ENCODE peak calls at places on chromosomes 4 and X, in five cellular contexts. L is GM12878, Z is HEK293T, P is NT2/D1, D is HepG2. U is an unnamed sample.

GRCh38 chr4:74365761-74366160 is 816 bp downstream of the EREG start:
- DNase-seq in L (no peak), Z (no peak), P (no peak), D (no peak), U (peak; percentile 56)

GRCh38 chr4:137635108-137635507 is 102.8 kb upstream of the PCDH18 start:
- DNase-seq in L (no peak), Z (no peak), P (no peak), D (peak; percentile 1), U (no peak)

GRCh38 chr4:2846172-2846571 is 2.5 kb downstream of the ADD1 start:
- DNase-seq in L (no peak), Z (no peak), P (no peak), D (no peak), U (no peak)

GRCh38 chrX:104310084-104310483 is 55.4 kb upstream of the ESX1 start:
- DNase-seq in L (no peak), Z (peak; percentile 42), P (no peak), D (no peak), U (no peak)

GRCh38 chrX:1027133-1027532 is 185.3 kb downstream of the CRLF2 start:
- DNase-seq in L (peak; percentile 46), Z (no peak), P (no peak), D (no peak), U (no peak)

GRCh38 chr4:16659120-16659519 is 239.3 kb downstream of the LDB2 start:
- DNase-seq in L (no peak), Z (no peak), P (no peak), D (no peak), U (no peak)

GRCh38 chrX:129494887-129495286 is 28.4 kb downstream of the SMARCA1 start:
- DNase-seq in L (no peak), Z (no peak), P (no peak), D (no peak), U (no peak)

GRCh38 chr4:122997463-122998101 is 75.2 kb upstream of the NUDT6 start:
- DNase-seq in L (no peak), Z (no peak), P (no peak), D (no peak), U (no peak)

GRCh38 chr4:48639816-48640215 is 140.3 kb downstream of the FRYL start:
- DNase-seq in L (no peak), Z (no peak), P (no peak), D (no peak), U (no peak)

GRCh38 chrX:19515615-19516105 is 352 bp upstream of the MAP3K15 start:
- DNase-seq in L (no peak), Z (no peak), P (no peak), D (no peak), U (no peak)

GRCh38 chr4:138734746-138735145 is 280.8 kb upstream of the NOCT start:
- DNase-seq in L (no peak), Z (no peak), P (no peak), D (no peak), U (no peak)

GRCh38 chrX:31580726-31581125 is 508.9 kb upstream of the FTHL17 start:
- DNase-seq in L (no peak), Z (no peak), P (peak; percentile 0), D (no peak), U (no peak)

GRCh38 chrX:17456526-17456925 is 81.5 kb downstream of the NHS start:
- DNase-seq in L (no peak), Z (no peak), P (no peak), D (no peak), U (no peak)

GRCh38 chr4:140257461-140258305 is 103.7 kb upstream of the MAML3 start:
- DNase-seq in L (no peak), Z (no peak), P (no peak), D (no peak), U (no peak)

GRCh38 chrX:69293776-69294601 is 128.7 kb upstream of the PJA1 start:
- DNase-seq in L (no peak), Z (no peak), P (no peak), D (no peak), U (no peak)

GRCh38 chrX:73964607-73965006 is 339.4 kb upstream of the ZCCHC13 start:
- DNase-seq in L (no peak), Z (no peak), P (no peak), D (no peak), U (no peak)

GRCh38 chr4:8351931-8352367 is 82.4 kb downstream of the HTRA3 start:
- DNase-seq in L (no peak), Z (no peak), P (no peak), D (peak; percentile 21), U (no peak)

GRCh38 chr4:20916106-20916505 is 215.8 kb downstream of the PACRGL start:
- DNase-seq in L (no peak), Z (no peak), P (no peak), D (no peak), U (no peak)

GRCh38 chrX:39705299-39705698 is 392.5 kb downstream of the BCOR start:
- DNase-seq in L (no peak), Z (peak; percentile 68), P (no peak), D (no peak), U (no peak)

GRCh38 chrX:96540111-96540631 is 144.5 kb upstream of the DIAPH2 start:
- DNase-seq in L (no peak), Z (no peak), P (no peak), D (no peak), U (no peak)

GRCh38 chr4:38860788-38861424 is 4.3 kb upstream of the TLR6 start:
- DNase-seq in L (peak; percentile 41), Z (peak; percentile 39), P (peak; percentile 42), D (peak; percentile 66), U (peak; percentile 72)

GRCh38 chr4:5998333-5998936 is 19.8 kb downstream of the C4orf50 start:
- DNase-seq in L (no peak), Z (peak; percentile 83), P (peak; percentile 71), D (peak; percentile 50), U (peak; percentile 79)

GRCh38 chrX:22526339-22526738 is 253.6 kb downstream of the CBLL2 start:
- DNase-seq in L (peak; percentile 71), Z (no peak), P (no peak), D (no peak), U (no peak)

GRCh38 chr4:77453911-77454310 is 151.7 kb upstream of the CXCL13 start:
- DNase-seq in L (no peak), Z (no peak), P (no peak), D (no peak), U (no peak)

GRCh38 chr4:5988086-5988845 is 30.0 kb downstream of the C4orf50 start:
- DNase-seq in L (no peak), Z (no peak), P (no peak), D (no peak), U (no peak)

GRCh38 chrX:53440101-53440500 is 5.9 kb upstream of the HSD17B10 start:
- DNase-seq in L (no peak), Z (no peak), P (no peak), D (no peak), U (no peak)

GRCh38 chrX:53441531-53442321 is 7.6 kb upstream of the HSD17B10 start:
- DNase-seq in L (peak; percentile 38), Z (peak; percentile 94), P (peak; percentile 78), D (peak; percentile 62), U (no peak)

GRCh38 chrX:53438832-53439230 is 4.7 kb upstream of the HSD17B10 start:
- DNase-seq in L (no peak), Z (no peak), P (no peak), D (no peak), U (no peak)

GRCh38 chrX:53442322-53442631 is 8.1 kb upstream of the HSD17B10 start:
- DNase-seq in L (no peak), Z (no peak), P (no peak), D (no peak), U (no peak)

GRCh38 chrX:53440631-53441517 is 6.7 kb upstream of the HSD17B10 start:
- DNase-seq in L (no peak), Z (no peak), P (no peak), D (peak; percentile 20), U (no peak)
- TF ChIP-seq SUZ12 in L (no peak), Z (no peak), P (no peak), D (no peak), U (no peak)

GRCh38 chrX:23662853-23663252 is 4.4 kb upstream of the PRDX4 start:
- DNase-seq in L (peak; percentile 31), Z (no peak), P (no peak), D (no peak), U (no peak)
- TF ChIP-seq SUZ12 in L (no peak), Z (no peak), P (no peak), D (no peak), U (no peak)

DNA sequence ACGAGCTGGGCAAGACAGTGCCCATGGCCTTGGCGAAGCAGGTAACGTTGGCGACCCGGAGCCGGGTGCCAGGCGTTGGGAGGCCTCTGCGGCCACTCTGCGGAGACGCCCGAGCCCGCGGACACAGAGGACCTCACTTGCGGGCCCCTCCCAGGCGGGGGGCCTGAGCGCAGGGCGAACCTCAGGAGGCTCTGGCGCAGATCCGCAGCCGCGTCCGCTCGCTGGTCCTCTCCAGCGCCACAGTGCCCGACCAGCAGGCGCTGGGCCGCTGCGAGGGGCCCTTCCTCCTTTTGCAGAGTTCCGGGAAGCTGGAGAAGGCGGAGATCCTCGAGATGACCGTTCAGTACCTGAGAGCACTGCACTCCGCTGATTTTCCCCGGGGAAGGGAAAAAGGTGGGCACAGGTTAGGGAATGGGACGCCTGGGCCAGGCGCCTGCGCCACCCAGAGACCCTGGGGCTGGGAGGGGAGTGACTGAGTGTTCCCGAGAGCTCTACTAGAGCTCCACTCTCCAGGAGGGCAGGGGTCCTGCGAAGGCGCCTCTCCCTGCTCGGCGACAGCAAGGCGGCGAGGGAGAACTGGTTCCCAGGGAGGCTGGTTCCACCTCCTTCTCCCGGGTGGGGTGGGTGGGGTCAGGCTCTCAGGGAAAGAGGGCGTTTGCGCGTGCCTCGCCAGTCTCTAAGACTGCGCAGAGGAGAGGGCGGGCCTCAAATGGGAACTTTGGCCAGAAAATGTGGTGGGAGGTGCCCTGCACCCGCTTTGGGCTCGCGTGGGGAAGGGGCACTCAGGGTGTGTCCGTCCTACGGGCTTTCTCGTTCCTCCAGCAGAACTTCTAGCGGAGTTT is 1.4 kb downstream of the HELT start:
- DNase-seq in L (no peak), Z (no peak), P (no peak), D (no peak), U (no peak)
- TF ChIP-seq SUZ12 in L (no peak), Z (no peak), P (peak; percentile 27), D (no peak), U (peak; percentile 82)

GRCh38 chrX:2502120-2502667 is 1.4 kb upstream of the DHRSX start:
- DNase-seq in L (no peak), Z (no peak), P (no peak), D (no peak), U (no peak)

GRCh38 chrX:2501246-2502102 is 698 bp upstream of the DHRSX start:
- DNase-seq in L (no peak), Z (no peak), P (no peak), D (no peak), U (peak; percentile 44)

GRCh38 chrX:2499507-2499906 is 1.3 kb downstream of the DHRSX start:
- DNase-seq in L (no peak), Z (no peak), P (no peak), D (no peak), U (no peak)

GRCh38 chrX:2500091-2500680 is 590 bp downstream of the DHRSX start:
- DNase-seq in L (no peak), Z (peak; percentile 45), P (no peak), D (peak; percentile 18), U (no peak)

DNA sequence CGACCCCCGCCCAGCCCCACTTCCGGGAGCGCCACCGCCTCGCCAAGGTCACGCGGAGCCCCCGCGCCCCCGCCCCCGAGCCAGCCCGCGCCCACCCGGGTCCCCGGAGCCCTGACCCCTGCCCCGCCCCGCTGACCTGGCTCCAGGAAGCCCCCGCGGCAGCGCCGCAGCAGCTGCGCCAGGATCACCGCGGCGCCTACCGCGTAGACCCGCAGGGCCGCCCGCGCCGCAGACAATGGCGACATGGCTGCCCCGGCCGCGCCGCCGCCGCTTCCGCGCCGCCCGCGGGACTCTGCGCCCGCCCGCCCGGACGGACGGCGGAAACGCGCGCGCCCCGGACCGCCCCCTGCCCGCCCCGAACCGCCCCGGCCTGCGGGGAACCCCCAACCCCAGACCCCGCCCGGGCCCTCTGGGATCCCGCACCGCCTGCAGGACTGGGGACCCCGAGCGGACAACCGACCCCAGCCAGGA is at the start of the genes DHRSX and ZBED1:
- DNase-seq in L (no peak), Z (peak; percentile 59), P (no peak), D (no peak), U (no peak)
- TF ChIP-seq SUZ12 in L (no peak), Z (no peak), P (no peak), D (no peak), U (no peak)

U was measured in H1.